ENCODE peak calls at places on chromosomes 12 and 14, in five cellular contexts. W, Q, D, V and T are unnamed samples.

GRCh38 chr12:44972746-44973421 is 78.0 kb downstream of the DBX2 start:
- ATAC-seq in W (peak), Q (peak), D (peak), V (peak), T (no peak)

GRCh38 chr12:21659383-21659782 is 1.7 kb upstream of the LDHB start:
- ATAC-seq in W (no peak), Q (no peak), D (peak), V (no peak), T (no peak)

GRCh38 chr14:74596747-74597456 is 15.1 kb downstream of the LTBP2 start:
- ATAC-seq in W (no peak), Q (no peak), D (no peak), V (no peak), T (peak)

GRCh38 chr14:59342516-59343484 is 122.4 kb downstream of the GPR135 start:
- ATAC-seq in W (no peak), Q (peak), D (no peak), V (no peak), T (no peak)

GRCh38 chr14:99996951-99997571 is 68.2 kb upstream of the EVL start:
- ATAC-seq in W (no peak), Q (no peak), D (no peak), V (no peak), T (no peak)

GRCh38 chr12:99985129-99985570 is 414 bp upstream of the ANKS1B start:
- ATAC-seq in W (peak), Q (no peak), D (peak), V (no peak), T (peak)

GRCh38 chr12:96375173-96375572 is 25.1 kb downstream of the CDK17 start:
- ATAC-seq in W (no peak), Q (no peak), D (no peak), V (peak), T (no peak)

GRCh38 chr12:120234643-120235368 is 30.7 kb downstream of the PXN start:
- ATAC-seq in W (peak), Q (peak), D (peak), V (peak), T (peak)

GRCh38 chr14:88935083-88935482 is 110.6 kb downstream of the TTC8 start:
- ATAC-seq in W (no peak), Q (no peak), D (no peak), V (no peak), T (no peak)

GRCh38 chr12:113231275-113232231 is 10.3 kb downstream of the TPCN1 start:
- ATAC-seq in W (peak), Q (peak), D (peak), V (peak), T (no peak)

GRCh38 chr14:23468704-23469126 is 788 bp upstream of the NGDN start:
- ATAC-seq in W (peak), Q (peak), D (no peak), V (no peak), T (peak)

GRCh38 chr12:6154730-6155459 is 30.4 kb upstream of the VWF start:
- ATAC-seq in W (peak), Q (no peak), D (no peak), V (no peak), T (peak)

GRCh38 chr12:14548609-14549008 is 19.1 kb downstream of the PLBD1 start:
- ATAC-seq in W (no peak), Q (no peak), D (no peak), V (no peak), T (no peak)

GRCh38 chr12:77727442-77728001 is 103.2 kb upstream of the NAV3 start:
- ATAC-seq in W (no peak), Q (no peak), D (no peak), V (no peak), T (peak)

GRCh38 chr14:103118019-103118662 is 5.1 kb upstream of the TNFAIP2 start:
- ATAC-seq in W (no peak), Q (no peak), D (no peak), V (no peak), T (peak)

GRCh38 chr14:24838945-24839616 is 205.1 kb upstream of the GZMB start:
- ATAC-seq in W (no peak), Q (no peak), D (peak), V (no peak), T (no peak)

GRCh38 chr14:95499354-95499750 is 17.1 kb downstream of the SYNE3 start:
- ATAC-seq in W (no peak), Q (no peak), D (no peak), V (no peak), T (no peak)

GRCh38 chr14:60487211-60487610 is 1.3 kb upstream of the C14orf39 start:
- ATAC-seq in W (no peak), Q (no peak), D (no peak), V (no peak), T (no peak)

GRCh38 chr12:63045020-63045860 is 105.8 kb downstream of the AVPR1A start:
- ATAC-seq in W (no peak), Q (no peak), D (no peak), V (no peak), T (no peak)

GRCh38 chr14:90423166-90423565 is 26.3 kb downstream of the CALM1 start:
- ATAC-seq in W (peak), Q (no peak), D (no peak), V (no peak), T (no peak)

GRCh38 chr14:22448035-22448904 is 140.8 kb downstream of the DAD1 start:
- ATAC-seq in W (no peak), Q (no peak), D (no peak), V (no peak), T (no peak)

GRCh38 chr12:80282761-80283160 is 161.3 kb upstream of the PTPRQ start:
- ATAC-seq in W (no peak), Q (no peak), D (no peak), V (no peak), T (no peak)

GRCh38 chr14:45083622-45083978 is 316 bp upstream of the PRPF39 start:
- ATAC-seq in W (peak), Q (peak), D (peak), V (no peak), T (no peak)

GRCh38 chr12:11805043-11805442 is 155.6 kb downstream of the ETV6 start:
- ATAC-seq in W (no peak), Q (no peak), D (no peak), V (no peak), T (no peak)

GRCh38 chr14:63362305-63362914 is 43.7 kb upstream of the GPHB5 start:
- ATAC-seq in W (peak), Q (no peak), D (peak), V (no peak), T (no peak)

GRCh38 chr12:70367268-70368141 is 1.4 kb downstream of the KCNMB4 start:
- ATAC-seq in W (peak), Q (peak), D (peak), V (no peak), T (no peak)

GRCh38 chr14:54610051-54610977 is 43.4 kb downstream of the SAMD4A start:
- ATAC-seq in W (no peak), Q (no peak), D (no peak), V (no peak), T (no peak)

GRCh38 chr14:34930591-34931069 is 52.2 kb upstream of the SRP54 start:
- ATAC-seq in W (no peak), Q (no peak), D (no peak), V (no peak), T (no peak)

GRCh38 chr12:55717397-55718007 is 1.7 kb downstream of the BLOC1S1 start:
- ATAC-seq in W (no peak), Q (no peak), D (no peak), V (no peak), T (no peak)

GRCh38 chr12:105072888-105073488 is 11.3 kb downstream of the ALDH1L2 start:
- ATAC-seq in W (no peak), Q (no peak), D (no peak), V (no peak), T (no peak)

GRCh38 chr14:91138511-91139359 is 24.9 kb downstream of the DGLUCY start:
- ATAC-seq in W (peak), Q (peak), D (peak), V (peak), T (no peak)

GRCh38 chr14:100654025-100654813 is 67.0 kb upstream of the BEGAIN start:
- ATAC-seq in W (peak), Q (peak), D (peak), V (peak), T (no peak)

GRCh38 chr14:56002316-56002715 is 115.9 kb upstream of the PELI2 start:
- ATAC-seq in W (no peak), Q (no peak), D (no peak), V (no peak), T (no peak)

GRCh38 chr12:128879898-128880764 is 26.9 kb downstream of the GLT1D1 start:
- ATAC-seq in W (no peak), Q (no peak), D (no peak), V (no peak), T (no peak)

GRCh38 chr12:45974171-45974719 is 16.1 kb downstream of the SCAF11 start:
- ATAC-seq in W (no peak), Q (no peak), D (no peak), V (no peak), T (no peak)

GRCh38 chr12:116813271-116814041 is 67.8 kb downstream of the HRK start:
- ATAC-seq in W (no peak), Q (peak), D (no peak), V (no peak), T (no peak)

GRCh38 chr14:32620303-32620702 is 291.2 kb downstream of the AKAP6 start:
- ATAC-seq in W (no peak), Q (no peak), D (no peak), V (no peak), T (no peak)

GRCh38 chr12:77847665-77848431 is 17.2 kb downstream of the NAV3 start:
- ATAC-seq in W (no peak), Q (peak), D (no peak), V (no peak), T (peak)

GRCh38 chr12:32727237-32727636 is 28.5 kb downstream of the YARS2 start:
- ATAC-seq in W (peak), Q (no peak), D (peak), V (peak), T (no peak)

GRCh38 chr12:29497588-29497987 is at the start of gene OVCH1:
- ATAC-seq in W (no peak), Q (no peak), D (no peak), V (no peak), T (no peak)

GRCh38 chr14:92934196-92935085 is 11.5 kb downstream of the CHGA start:
- ATAC-seq in W (peak), Q (no peak), D (peak), V (no peak), T (no peak)
- H3K27ac ChIP-seq in W (no peak), Q (no peak), D (no peak), V (no peak), T (no peak)

DNA sequence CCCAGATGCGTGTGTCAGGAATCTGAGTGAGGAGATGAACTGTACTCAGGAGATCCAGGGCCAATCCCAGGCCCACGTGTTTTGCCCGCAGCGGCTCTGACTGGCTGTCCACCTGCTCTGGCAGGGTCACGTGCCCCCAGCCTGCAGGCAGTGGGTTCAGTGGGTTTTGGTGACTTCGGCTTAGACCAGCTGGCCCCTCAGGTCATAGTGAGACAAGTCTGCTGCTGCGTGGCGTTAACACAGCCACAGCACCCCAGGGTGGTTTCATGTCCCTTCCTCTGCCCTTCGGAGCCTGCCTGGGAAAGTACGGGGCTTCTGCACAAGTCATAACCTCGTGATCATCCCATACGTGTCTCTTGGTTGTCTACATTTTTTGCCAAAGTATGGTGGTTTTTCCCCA is 2.6 kb downstream of the FBRSL1 start:
- ATAC-seq in W (no peak), Q (no peak), D (no peak), V (no peak), T (no peak)
- TF ChIP-seq POLR2AphosphoS5 in W (no peak), Q (no peak), D (no peak), V (no peak), T (no peak)

GRCh38 chr12:91810077-91810476 is 335.6 kb downstream of the BTG1 start:
- ATAC-seq in W (no peak), Q (no peak), D (no peak), V (no peak), T (no peak)
- TF ChIP-seq CTCF in W (no peak), Q (no peak), D (no peak), V (no peak), T (no peak)

DNA sequence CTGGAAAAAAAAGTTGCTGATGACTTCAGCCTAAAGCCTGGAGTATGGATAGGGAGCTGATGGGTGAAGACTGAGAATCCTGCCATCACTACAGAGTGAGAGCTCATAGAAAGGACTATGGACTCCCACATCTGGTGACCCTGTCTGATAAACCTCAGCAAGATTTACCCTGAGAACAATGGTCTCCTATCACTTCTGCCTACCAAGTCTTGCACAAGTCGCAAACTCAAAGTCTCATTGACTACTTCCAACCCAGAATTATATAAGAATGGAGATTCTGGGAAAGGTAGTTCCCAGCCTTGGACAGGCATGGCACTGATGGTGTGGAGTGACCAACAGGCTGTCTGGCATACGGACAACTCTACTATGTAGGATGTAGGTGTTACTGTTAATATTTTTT is 9.7 kb upstream of the MDM1 start:
- ATAC-seq in W (no peak), Q (no peak), D (peak), V (no peak), T (no peak)
- H3K27ac ChIP-seq in W (no peak), Q (no peak), D (peak), V (no peak), T (no peak)